ENCODE peak calls at places on chromosomes 4 and X, in four cellular contexts. Z, G, R and I are unnamed samples. For H3K4me1, the result is how much of the 10 kb centered on the place peaks cover.

GRCh38 chrX:31319586-31319985 is 247.7 kb upstream of the FTHL17 start:
- DNase-seq in Z (no peak), G (no peak), R (no peak), I (no peak)

GRCh38 chrX:17917945-17918577 is 57.0 kb upstream of the RAI2 start:
- DNase-seq in Z (no peak), G (no peak), R (no peak), I (no peak)

GRCh38 chr4:141417387-141417786 is 196.7 kb downstream of the ZNF330 start:
- DNase-seq in Z (peak), G (no peak), R (no peak), I (no peak)

GRCh38 chr4:78459327-78459726 is 92.2 kb upstream of the ANXA3 start:
- DNase-seq in Z (no peak), G (no peak), R (no peak), I (no peak)

GRCh38 chrX:121886557-121886956 is 839.1 kb downstream of the GLUD2 start:
- DNase-seq in Z (no peak), G (no peak), R (no peak), I (no peak)

GRCh38 chr4:54677416-54677815 is 19.7 kb downstream of the KIT start:
- DNase-seq in Z (no peak), G (no peak), R (no peak), I (no peak)

GRCh38 chr4:54764501-54764900 is 106.7 kb downstream of the KIT start:
- DNase-seq in Z (no peak), G (no peak), R (no peak), I (no peak)

GRCh38 chrX:151753313-151754041 is 18.9 kb downstream of the CNGA2 start:
- DNase-seq in Z (peak), G (peak), R (peak), I (no peak)

GRCh38 chr4:105257817-105258495 is 111.3 kb downstream of the TET2 start:
- DNase-seq in Z (no peak), G (no peak), R (no peak), I (no peak)

GRCh38 chrX:16788477-16788876 is 2.2 kb downstream of the TXLNG start:
- DNase-seq in Z (no peak), G (peak), R (peak), I (no peak)

GRCh38 chr4:155565330-155565729 is 101.3 kb upstream of the GUCY1A1 start:
- DNase-seq in Z (no peak), G (no peak), R (no peak), I (no peak)

GRCh38 chrX:48999030-48999429 is 3.0 kb downstream of the GRIPAP1 start:
- DNase-seq in Z (no peak), G (no peak), R (no peak), I (no peak)

GRCh38 chr4:86594559-86595425 is 677 bp downstream of the PTPN13 start:
- DNase-seq in Z (peak), G (peak), R (peak), I (no peak)

GRCh38 chrX:148133099-148133725 is 152.1 kb downstream of the FMR1NB start:
- DNase-seq in Z (no peak), G (no peak), R (no peak), I (no peak)

GRCh38 chr4:84917869-84918600 is 48.5 kb downstream of the WDFY3 start:
- DNase-seq in Z (no peak), G (no peak), R (no peak), I (no peak)

GRCh38 chr4:680565-680930 is 6.2 kb downstream of the MYL5 start:
- DNase-seq in Z (no peak), G (peak), R (peak), I (peak)

GRCh38 chr4:128285085-128286023 is 2.3 kb downstream of the PGRMC2 start:
- DNase-seq in Z (no peak), G (no peak), R (no peak), I (no peak)

GRCh38 chr4:186617921-186618320 is 62.6 kb upstream of the MTNR1A start:
- DNase-seq in Z (peak), G (no peak), R (no peak), I (no peak)

GRCh38 chr4:97404876-97405523 is 738.3 kb downstream of the STPG2 start:
- DNase-seq in Z (no peak), G (no peak), R (no peak), I (no peak)

GRCh38 chrX:30483996-30484395 is 93.6 kb downstream of the TASL start:
- DNase-seq in Z (no peak), G (no peak), R (no peak), I (no peak)

GRCh38 chr4:15004701-15005301 is 2.5 kb downstream of the CPEB2 start:
- DNase-seq in Z (peak), G (peak), R (peak), I (peak)

GRCh38 chr4:102862016-102862415 is 6.8 kb upstream of the CISD2 start:
- DNase-seq in Z (no peak), G (no peak), R (no peak), I (no peak)

GRCh38 chrX:1535241-1536041 is 1.5 kb downstream of the P2RY8 start:
- DNase-seq in Z (no peak), G (peak), R (no peak), I (no peak)

GRCh38 chrX:19344207-19344534 is 444 bp downstream of the PDHA1 start:
- DNase-seq in Z (no peak), G (no peak), R (no peak), I (no peak)

GRCh38 chr4:4394644-4395043 is 7.7 kb downstream of the NSG1 start:
- DNase-seq in Z (peak), G (no peak), R (no peak), I (no peak)

GRCh38 chr4:73653695-73654106 is 33.5 kb upstream of the RASSF6 start:
- DNase-seq in Z (peak), G (no peak), R (peak), I (no peak)

GRCh38 chr4:2843909-2844584 is 403 bp downstream of the ADD1 start:
- DNase-seq in Z (peak), G (peak), R (peak), I (no peak)

GRCh38 chr4:80134936-80135701 is 62.1 kb upstream of the ANTXR2 start:
- DNase-seq in Z (peak), G (no peak), R (no peak), I (no peak)

GRCh38 chr4:140094701-140095420 is 59.1 kb downstream of the MAML3 start:
- DNase-seq in Z (peak), G (peak), R (peak), I (no peak)

GRCh38 chrX:21711126-21711847 is 46.6 kb downstream of the SMPX start:
- DNase-seq in Z (no peak), G (no peak), R (no peak), I (no peak)

GRCh38 chrX:24561121-24561520 is 86.0 kb downstream of the PCYT1B start:
- DNase-seq in Z (peak), G (no peak), R (no peak), I (no peak)

DNA sequence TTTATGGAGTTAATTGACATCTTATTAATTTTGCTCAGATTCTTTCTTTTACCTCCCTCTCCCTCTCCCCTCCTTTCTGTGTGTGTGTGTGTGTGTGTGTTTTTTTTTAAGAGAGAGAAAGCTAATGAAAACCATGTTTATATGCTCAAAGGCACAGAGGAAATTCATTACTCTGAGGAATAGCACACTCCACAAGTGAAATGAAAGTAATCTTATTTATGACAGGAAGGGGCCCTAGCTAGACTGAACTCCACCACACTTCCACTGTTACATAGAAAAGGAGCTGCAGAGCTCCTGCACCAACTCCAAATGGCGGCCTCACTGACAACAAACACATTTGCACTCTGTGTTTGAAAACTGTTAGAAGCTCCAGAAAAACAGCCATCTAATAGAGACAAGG is 150.6 kb downstream of the RASL11B start:
- DNase-seq in Z (peak), G (no peak), R (no peak), I (no peak)
- H3K4me1 ChIP-seq in Z (under half), G (under half), R (half or more), I (under half)

GRCh38 chr4:185520119-185520518 is 15.2 kb downstream of the PDLIM3 start:
- DNase-seq in Z (peak), G (no peak), R (no peak), I (no peak)
- H3K4me1 ChIP-seq in Z (under half), G (under half), R (under half), I (under half)

GRCh38 chr4:168841682-168842019 is 168.4 kb downstream of the CBR4 start:
- DNase-seq in Z (no peak), G (no peak), R (no peak), I (no peak)

GRCh38 chr4:168840988-168841681 is 168.9 kb downstream of the CBR4 start:
- DNase-seq in Z (no peak), G (no peak), R (no peak), I (no peak)

GRCh38 chr4:168843635-168844034 is 166.4 kb downstream of the CBR4 start:
- DNase-seq in Z (no peak), G (no peak), R (no peak), I (no peak)

GRCh38 chr4:168840386-168840763 is 169.7 kb downstream of the CBR4 start:
- DNase-seq in Z (no peak), G (no peak), R (no peak), I (no peak)

DNA sequence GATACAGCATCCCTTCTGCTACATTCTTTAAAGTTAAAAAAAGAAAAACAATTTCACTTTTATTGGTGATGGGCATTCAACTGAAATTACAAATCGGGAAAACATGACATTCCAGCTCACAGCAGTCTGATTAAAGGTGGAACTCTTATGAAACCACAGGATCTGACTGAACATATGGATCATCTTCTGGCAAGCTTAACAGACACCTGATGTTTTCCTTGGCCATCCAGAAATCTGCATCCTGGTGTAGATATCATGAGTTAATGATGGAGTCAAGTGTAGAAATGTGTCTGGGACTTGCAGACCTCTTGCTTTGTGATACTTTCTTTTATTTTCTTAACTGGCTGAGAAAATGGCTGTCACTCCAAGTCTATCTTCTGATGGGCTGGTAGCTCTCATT is 167.9 kb downstream of the CBR4 start:
- DNase-seq in Z (no peak), G (no peak), R (no peak), I (no peak)
- H3K4me1 ChIP-seq in Z (under half), G (half or more), R (half or more), I (half or more)

GRCh38 chr4:122833999-122834398 is 7.4 kb downstream of the FGF2 start:
- DNase-seq in Z (no peak), G (no peak), R (no peak), I (no peak)
- H3K4me1 ChIP-seq in Z (under half), G (under half), R (under half), I (under half)